ENCODE peak calls at places on chromosomes 6 and 20, in six cellular contexts. One of them, this sample, is unnamed.

GRCh38 chr6:10847684-10848083 is 9.3 kb upstream of the MAK start:
- DNase-seq in AG10803: no peak
- DNase-seq in HFFc6: no peak
- DNase-seq in HT1080: no peak
- DNase-seq in stimulated activated CD4-positive, alpha-beta T cell treated with anti-CD3 and anti-CD28 coated beads, Interleukin-15, amount 100 ng/mL, for 1 hour: no peak
- DNase-seq in D341Med: no peak
- DNase-seq in this sample: no peak

GRCh38 chr20:1909097-1909496 is 13.9 kb downstream of the SIRPA start:
- DNase-seq in AG10803: no peak
- DNase-seq in HFFc6: no peak
- DNase-seq in HT1080: no peak
- DNase-seq in stimulated activated CD4-positive, alpha-beta T cell treated with anti-CD3 and anti-CD28 coated beads, Interleukin-15, amount 100 ng/mL, for 1 hour: no peak
- DNase-seq in D341Med: no peak
- DNase-seq in this sample: no peak

GRCh38 chr6:138546733-138547185 is 47.5 kb upstream of the NHSL1 start:
- DNase-seq in AG10803: no peak
- DNase-seq in HFFc6: no peak
- DNase-seq in HT1080: peak
- DNase-seq in stimulated activated CD4-positive, alpha-beta T cell treated with anti-CD3 and anti-CD28 coated beads, Interleukin-15, amount 100 ng/mL, for 1 hour: no peak
- DNase-seq in D341Med: no peak
- DNase-seq in this sample: no peak

GRCh38 chr20:29472606-29473005 is 1784.9 kb upstream of the DEFB115 start:
- DNase-seq in AG10803: no peak
- DNase-seq in HFFc6: no peak
- DNase-seq in HT1080: no peak
- DNase-seq in stimulated activated CD4-positive, alpha-beta T cell treated with anti-CD3 and anti-CD28 coated beads, Interleukin-15, amount 100 ng/mL, for 1 hour: no peak
- DNase-seq in D341Med: no peak
- DNase-seq in this sample: no peak

GRCh38 chr6:3749991-3750323 is 1.6 kb downstream of the PXDC1 start:
- DNase-seq in AG10803: peak
- DNase-seq in HFFc6: peak
- DNase-seq in HT1080: peak
- DNase-seq in stimulated activated CD4-positive, alpha-beta T cell treated with anti-CD3 and anti-CD28 coated beads, Interleukin-15, amount 100 ng/mL, for 1 hour: no peak
- DNase-seq in D341Med: no peak
- DNase-seq in this sample: no peak

GRCh38 chr20:57409672-57410397 is 18.6 kb downstream of the RBM38 start:
- DNase-seq in AG10803: no peak
- DNase-seq in HFFc6: no peak
- DNase-seq in HT1080: no peak
- DNase-seq in stimulated activated CD4-positive, alpha-beta T cell treated with anti-CD3 and anti-CD28 coated beads, Interleukin-15, amount 100 ng/mL, for 1 hour: no peak
- DNase-seq in D341Med: no peak
- DNase-seq in this sample: no peak

GRCh38 chr6:159838020-159838744 is 38.1 kb downstream of the PNLDC1 start:
- DNase-seq in AG10803: no peak
- DNase-seq in HFFc6: no peak
- DNase-seq in HT1080: no peak
- DNase-seq in stimulated activated CD4-positive, alpha-beta T cell treated with anti-CD3 and anti-CD28 coated beads, Interleukin-15, amount 100 ng/mL, for 1 hour: no peak
- DNase-seq in D341Med: no peak
- DNase-seq in this sample: no peak

GRCh38 chr20:63641146-63641791 is 12.0 kb downstream of the STMN3 start:
- DNase-seq in AG10803: no peak
- DNase-seq in HFFc6: no peak
- DNase-seq in HT1080: no peak
- DNase-seq in stimulated activated CD4-positive, alpha-beta T cell treated with anti-CD3 and anti-CD28 coated beads, Interleukin-15, amount 100 ng/mL, for 1 hour: no peak
- DNase-seq in D341Med: no peak
- DNase-seq in this sample: no peak

GRCh38 chr6:73579851-73580246 is 59.0 kb upstream of the EEF1A1 start:
- DNase-seq in AG10803: peak
- DNase-seq in HFFc6: peak
- DNase-seq in HT1080: peak
- DNase-seq in stimulated activated CD4-positive, alpha-beta T cell treated with anti-CD3 and anti-CD28 coated beads, Interleukin-15, amount 100 ng/mL, for 1 hour: no peak
- DNase-seq in D341Med: no peak
- DNase-seq in this sample: no peak

GRCh38 chr20:24984963-24985640 is 7.4 kb downstream of the APMAP start:
- DNase-seq in AG10803: no peak
- DNase-seq in HFFc6: no peak
- DNase-seq in HT1080: no peak
- DNase-seq in stimulated activated CD4-positive, alpha-beta T cell treated with anti-CD3 and anti-CD28 coated beads, Interleukin-15, amount 100 ng/mL, for 1 hour: no peak
- DNase-seq in D341Med: no peak
- DNase-seq in this sample: no peak

GRCh38 chr6:125546827-125547226 is 202.6 kb upstream of the HEY2 start:
- DNase-seq in AG10803: peak
- DNase-seq in HFFc6: no peak
- DNase-seq in HT1080: peak
- DNase-seq in stimulated activated CD4-positive, alpha-beta T cell treated with anti-CD3 and anti-CD28 coated beads, Interleukin-15, amount 100 ng/mL, for 1 hour: no peak
- DNase-seq in D341Med: no peak
- DNase-seq in this sample: no peak

GRCh38 chr6:111477481-111477938 is 5.5 kb downstream of the REV3L start:
- DNase-seq in AG10803: no peak
- DNase-seq in HFFc6: no peak
- DNase-seq in HT1080: no peak
- DNase-seq in stimulated activated CD4-positive, alpha-beta T cell treated with anti-CD3 and anti-CD28 coated beads, Interleukin-15, amount 100 ng/mL, for 1 hour: no peak
- DNase-seq in D341Med: no peak
- DNase-seq in this sample: no peak

GRCh38 chr20:20267685-20268429 is 100.0 kb upstream of the INSM1 start:
- DNase-seq in AG10803: no peak
- DNase-seq in HFFc6: no peak
- DNase-seq in HT1080: peak
- DNase-seq in stimulated activated CD4-positive, alpha-beta T cell treated with anti-CD3 and anti-CD28 coated beads, Interleukin-15, amount 100 ng/mL, for 1 hour: no peak
- DNase-seq in D341Med: no peak
- DNase-seq in this sample: no peak

GRCh38 chr20:51095755-51096509 is 73.0 kb upstream of the KCNG1 start:
- DNase-seq in AG10803: no peak
- DNase-seq in HFFc6: no peak
- DNase-seq in HT1080: no peak
- DNase-seq in stimulated activated CD4-positive, alpha-beta T cell treated with anti-CD3 and anti-CD28 coated beads, Interleukin-15, amount 100 ng/mL, for 1 hour: no peak
- DNase-seq in D341Med: no peak
- DNase-seq in this sample: no peak

GRCh38 chr6:29035951-29036350 is 9.0 kb downstream of the OR2W1 start:
- DNase-seq in AG10803: no peak
- DNase-seq in HFFc6: no peak
- DNase-seq in HT1080: no peak
- DNase-seq in stimulated activated CD4-positive, alpha-beta T cell treated with anti-CD3 and anti-CD28 coated beads, Interleukin-15, amount 100 ng/mL, for 1 hour: no peak
- DNase-seq in D341Med: peak
- DNase-seq in this sample: no peak

This sample was measured in NCI-H187.